ENCODE peak calls at places on chromosomes 16 and 17, in eight cellular contexts. One of them, this sample, is unnamed.

GRCh38 chr16:768428-768827 is 7.9 kb downstream of the MSLN start:
- DNase-seq in AG04449: no peak
- DNase-seq in CD4-positive, alpha-beta T cell: no peak
- DNase-seq in HuH-7: no peak
- DNase-seq in EH: no peak
- DNase-seq in stimulated activated CD8-positive, alpha-beta memory T cell treated with anti-CD3 and anti-CD28 coated beads, Interleukin-7, amount 100 ng/mL, for 1 hour: no peak
- DNase-seq in ureter: no peak
- DNase-seq in T-cell: no peak
- DNase-seq in this sample: no peak

GRCh38 chr17:50495918-50496317 is 12.3 kb upstream of the MYCBPAP start:
- DNase-seq in AG04449: no peak
- DNase-seq in CD4-positive, alpha-beta T cell: no peak
- DNase-seq in HuH-7: no peak
- DNase-seq in EH: peak
- DNase-seq in stimulated activated CD8-positive, alpha-beta memory T cell treated with anti-CD3 and anti-CD28 coated beads, Interleukin-7, amount 100 ng/mL, for 1 hour: no peak
- DNase-seq in ureter: no peak
- DNase-seq in T-cell: no peak
- DNase-seq in this sample: no peak

GRCh38 chr16:85291302-85292148 is 179.3 kb upstream of the CIBAR2 start:
- DNase-seq in AG04449: no peak
- DNase-seq in CD4-positive, alpha-beta T cell: no peak
- DNase-seq in HuH-7: peak
- DNase-seq in EH: no peak
- DNase-seq in stimulated activated CD8-positive, alpha-beta memory T cell treated with anti-CD3 and anti-CD28 coated beads, Interleukin-7, amount 100 ng/mL, for 1 hour: no peak
- DNase-seq in ureter: no peak
- DNase-seq in T-cell: no peak
- DNase-seq in this sample: no peak

GRCh38 chr17:61157246-61157887 is 242.3 kb upstream of the TBX2 start:
- DNase-seq in AG04449: no peak
- DNase-seq in CD4-positive, alpha-beta T cell: no peak
- DNase-seq in HuH-7: no peak
- DNase-seq in EH: peak
- DNase-seq in stimulated activated CD8-positive, alpha-beta memory T cell treated with anti-CD3 and anti-CD28 coated beads, Interleukin-7, amount 100 ng/mL, for 1 hour: no peak
- DNase-seq in ureter: no peak
- DNase-seq in T-cell: no peak
- DNase-seq in this sample: no peak

GRCh38 chr17:7213895-7214299 is 5.7 kb downstream of the DLG4 start:
- DNase-seq in AG04449: no peak
- DNase-seq in CD4-positive, alpha-beta T cell: peak
- DNase-seq in HuH-7: peak
- DNase-seq in EH: peak
- DNase-seq in stimulated activated CD8-positive, alpha-beta memory T cell treated with anti-CD3 and anti-CD28 coated beads, Interleukin-7, amount 100 ng/mL, for 1 hour: no peak
- DNase-seq in ureter: no peak
- DNase-seq in T-cell: peak
- DNase-seq in this sample: peak

GRCh38 chr16:77881355-77882003 is 93.1 kb downstream of the VAT1L start:
- DNase-seq in AG04449: no peak
- DNase-seq in CD4-positive, alpha-beta T cell: no peak
- DNase-seq in HuH-7: no peak
- DNase-seq in EH: peak
- DNase-seq in stimulated activated CD8-positive, alpha-beta memory T cell treated with anti-CD3 and anti-CD28 coated beads, Interleukin-7, amount 100 ng/mL, for 1 hour: no peak
- DNase-seq in ureter: no peak
- DNase-seq in T-cell: no peak
- DNase-seq in this sample: no peak

GRCh38 chr16:72198021-72198420 is 26.1 kb upstream of the PMFBP1 start:
- DNase-seq in AG04449: peak
- DNase-seq in CD4-positive, alpha-beta T cell: no peak
- DNase-seq in HuH-7: no peak
- DNase-seq in EH: peak
- DNase-seq in stimulated activated CD8-positive, alpha-beta memory T cell treated with anti-CD3 and anti-CD28 coated beads, Interleukin-7, amount 100 ng/mL, for 1 hour: no peak
- DNase-seq in ureter: no peak
- DNase-seq in T-cell: no peak
- DNase-seq in this sample: peak

GRCh38 chr16:84226026-84226425 is 13.8 kb downstream of the KCNG4 start:
- DNase-seq in AG04449: no peak
- DNase-seq in CD4-positive, alpha-beta T cell: no peak
- DNase-seq in HuH-7: no peak
- DNase-seq in EH: peak
- DNase-seq in stimulated activated CD8-positive, alpha-beta memory T cell treated with anti-CD3 and anti-CD28 coated beads, Interleukin-7, amount 100 ng/mL, for 1 hour: no peak
- DNase-seq in ureter: no peak
- DNase-seq in T-cell: no peak
- DNase-seq in this sample: no peak

GRCh38 chr16:88938933-88939813 is 37.8 kb downstream of the CBFA2T3 start:
- DNase-seq in AG04449: no peak
- DNase-seq in CD4-positive, alpha-beta T cell: no peak
- DNase-seq in HuH-7: no peak
- DNase-seq in EH: no peak
- DNase-seq in stimulated activated CD8-positive, alpha-beta memory T cell treated with anti-CD3 and anti-CD28 coated beads, Interleukin-7, amount 100 ng/mL, for 1 hour: no peak
- DNase-seq in ureter: no peak
- DNase-seq in T-cell: no peak
- DNase-seq in this sample: no peak

GRCh38 chr17:80673152-80673920 is 128.7 kb downstream of the RPTOR start:
- DNase-seq in AG04449: no peak
- DNase-seq in CD4-positive, alpha-beta T cell: no peak
- DNase-seq in HuH-7: peak
- DNase-seq in EH: peak
- DNase-seq in stimulated activated CD8-positive, alpha-beta memory T cell treated with anti-CD3 and anti-CD28 coated beads, Interleukin-7, amount 100 ng/mL, for 1 hour: no peak
- DNase-seq in ureter: no peak
- DNase-seq in T-cell: no peak
- DNase-seq in this sample: no peak

GRCh38 chr17:81322271-81323082 is 27.4 kb upstream of the SLC38A10 start:
- DNase-seq in AG04449: no peak
- DNase-seq in CD4-positive, alpha-beta T cell: peak
- DNase-seq in HuH-7: peak
- DNase-seq in EH: peak
- DNase-seq in stimulated activated CD8-positive, alpha-beta memory T cell treated with anti-CD3 and anti-CD28 coated beads, Interleukin-7, amount 100 ng/mL, for 1 hour: no peak
- DNase-seq in ureter: no peak
- DNase-seq in T-cell: no peak
- DNase-seq in this sample: no peak

GRCh38 chr17:5769936-5770335 is 185.6 kb upstream of the NLRP1 start:
- DNase-seq in AG04449: no peak
- DNase-seq in CD4-positive, alpha-beta T cell: no peak
- DNase-seq in HuH-7: no peak
- DNase-seq in EH: no peak
- DNase-seq in stimulated activated CD8-positive, alpha-beta memory T cell treated with anti-CD3 and anti-CD28 coated beads, Interleukin-7, amount 100 ng/mL, for 1 hour: no peak
- DNase-seq in ureter: no peak
- DNase-seq in T-cell: no peak
- DNase-seq in this sample: no peak

This sample was measured in SK-N-MC.